ENCODE peak calls at places on chromosomes 16 and 17, in five cellular contexts. N is activated CD4-positive, alpha-beta T cell treated with anti-CD3 and anti-CD28 coated beads for 36 hours; I is AML-193; U is skeletal muscle cell; K is brain microvascular endothelial cell. Y is an unnamed sample.
A peak's percentile ranks its signal among the peaks of the same experiment; 100 is the strongest.

GRCh38 chr17:21104608-21105007 is 22.2 kb upstream of the DHRS7B start:
- DNase-seq in N (no peak), I (no peak), U (no peak), K (no peak), Y (no peak)

GRCh38 chr17:80737106-80738019 is 192.7 kb downstream of the RPTOR start:
- DNase-seq in N (no peak), I (peak; percentile 82), U (no peak), K (no peak), Y (no peak)

GRCh38 chr17:30921544-30922196 is at the start of gene ADAP2:
- DNase-seq in N (peak; percentile 10), I (peak; percentile 30), U (no peak), K (no peak), Y (peak; percentile 16)

GRCh38 chr16:84741351-84741791 is 41.6 kb downstream of the USP10 start:
- DNase-seq in N (peak; percentile 49), I (no peak), U (no peak), K (no peak), Y (no peak)

GRCh38 chr17:44362964-44363612 is 565 bp downstream of the FAM171A2 start:
- DNase-seq in N (peak; percentile 39), I (peak; percentile 9), U (no peak), K (no peak), Y (peak; percentile 20)

GRCh38 chr16:3564889-3565141 is 12.4 kb downstream of the NLRC3 start:
- DNase-seq in N (no peak), I (no peak), U (no peak), K (no peak), Y (no peak)

GRCh38 chr17:34305606-34306005 is 13.6 kb upstream of the CCL8 start:
- DNase-seq in N (no peak), I (no peak), U (no peak), K (no peak), Y (no peak)

GRCh38 chr17:71441098-71441497 is 679.7 kb upstream of the SOX9 start:
- DNase-seq in N (no peak), I (no peak), U (peak; percentile 74), K (peak; percentile 92), Y (no peak)

GRCh38 chr16:13957197-13958078 is 37.5 kb downstream of the ERCC4 start:
- DNase-seq in N (peak; percentile 43), I (peak; percentile 93), U (peak; percentile 95), K (peak; percentile 91), Y (peak; percentile 30)

GRCh38 chr17:5184284-5184683 is 7.4 kb downstream of the ZNF594 start:
- DNase-seq in N (no peak), I (no peak), U (no peak), K (no peak), Y (no peak)

GRCh38 chr16:56983211-56983751 is 6.1 kb upstream of the NLRC5 start:
- DNase-seq in N (no peak), I (no peak), U (no peak), K (no peak), Y (no peak)

GRCh38 chr16:4681471-4682083 is 11.8 kb upstream of the NUDT16L1 start:
- DNase-seq in N (peak; percentile 31), I (no peak), U (no peak), K (no peak), Y (no peak)

GRCh38 chr17:59762022-59762825 is 54.8 kb downstream of the VMP1 start:
- DNase-seq in N (no peak), I (no peak), U (no peak), K (no peak), Y (no peak)

GRCh38 chr16:73584157-73584556 is 536.2 kb upstream of the ZFHX3 start:
- DNase-seq in N (no peak), I (no peak), U (no peak), K (no peak), Y (no peak)

GRCh38 chr16:46975908-46976470 is 2.5 kb upstream of the DNAJA2 start:
- DNase-seq in N (no peak), I (no peak), U (no peak), K (no peak), Y (no peak)

GRCh38 chr17:324151-324571 is 28.4 kb downstream of the RPH3AL start:
- DNase-seq in N (no peak), I (no peak), U (no peak), K (no peak), Y (no peak)

GRCh38 chr17:65560628-65561371 is 648 bp downstream of the AXIN2 start:
- DNase-seq in N (peak; percentile 86), I (peak; percentile 52), U (peak; percentile 70), K (peak; percentile 76), Y (peak; percentile 80)

GRCh38 chr17:57138956-57139576 is 54.0 kb downstream of the AKAP1 start:
- DNase-seq in N (peak; percentile 42), I (no peak), U (peak; percentile 32), K (no peak), Y (no peak)

GRCh38 chr17:30091771-30092170 is 24.8 kb upstream of the NSRP1 start:
- DNase-seq in N (no peak), I (no peak), U (peak; percentile 45), K (peak; percentile 46), Y (no peak)

GRCh38 chr16:17724242-17724898 is 253.6 kb upstream of the XYLT1 start:
- DNase-seq in N (no peak), I (no peak), U (peak; percentile 77), K (peak; percentile 94), Y (no peak)

Y was measured in NCI-H774.